ENCODE peak calls at places on chromosomes 2 and 18, in seven cellular contexts. Z is AG10803, D is fibroblast of lung, T is progenitor cell of endocrine pancreas, C is PC-3, P is mesothelial cell of epicardium, Y is HL-60. F is an unnamed sample.

GRCh38 chr2:53859354-53860159 is at the start of gene GPR75:
- DNase-seq in Z (peak; percentile 16), D (peak; percentile 48), T (no peak), C (no peak), P (no peak), Y (no peak), F (no peak)

GRCh38 chr2:118830121-118830520 is 17.3 kb downstream of the EN1 start:
- DNase-seq in Z (peak; percentile 60), D (no peak), T (no peak), C (peak; percentile 46), P (no peak), Y (no peak), F (no peak)

GRCh38 chr18:13493071-13493470 is 233.3 kb downstream of the FAM210A start:
- DNase-seq in Z (no peak), D (no peak), T (no peak), C (no peak), P (no peak), Y (no peak), F (no peak)

GRCh38 chr18:49321800-49322461 is 138.5 kb downstream of the DYM start:
- DNase-seq in Z (peak; percentile 64), D (peak; percentile 75), T (no peak), C (no peak), P (no peak), Y (no peak), F (no peak)

GRCh38 chr2:155368934-155369333 is 670.4 kb downstream of the KCNJ3 start:
- DNase-seq in Z (peak; percentile 3), D (peak; percentile 4), T (no peak), C (peak; percentile 52), P (no peak), Y (no peak), F (no peak)

GRCh38 chr18:55262021-55262560 is 302.8 kb upstream of the CCDC68 start:
- DNase-seq in Z (no peak), D (peak; percentile 52), T (no peak), C (no peak), P (no peak), Y (no peak), F (no peak)

GRCh38 chr2:238338710-238339394 is 18.5 kb downstream of the TRAF3IP1 start:
- DNase-seq in Z (no peak), D (no peak), T (no peak), C (no peak), P (no peak), Y (no peak), F (no peak)

GRCh38 chr2:28691774-28692281 is 59.8 kb upstream of the PPP1CB start:
- DNase-seq in Z (peak; percentile 86), D (peak; percentile 82), T (no peak), C (peak; percentile 48), P (peak; percentile 49), Y (no peak), F (no peak)

GRCh38 chr2:112187805-112188596 is 49.8 kb downstream of the FBLN7 start:
- DNase-seq in Z (no peak), D (peak; percentile 24), T (no peak), C (peak; percentile 71), P (no peak), Y (no peak), F (no peak)

GRCh38 chr2:159515482-159515881 is 100.9 kb downstream of the BAZ2B start:
- DNase-seq in Z (no peak), D (no peak), T (no peak), C (no peak), P (no peak), Y (no peak), F (no peak)

GRCh38 chr2:216695401-216695821 is at the start of gene IGFBP5:
- DNase-seq in Z (peak; percentile 71), D (peak; percentile 91), T (no peak), C (peak; percentile 81), P (peak; percentile 80), Y (no peak), F (no peak)

GRCh38 chr2:138207531-138207930 is 243.3 kb downstream of the HNMT start:
- DNase-seq in Z (no peak), D (peak; percentile 21), T (no peak), C (no peak), P (no peak), Y (no peak), F (no peak)

GRCh38 chr2:144424559-144425240 is 95.2 kb downstream of the ZEB2 start:
- DNase-seq in Z (no peak), D (no peak), T (no peak), C (peak; percentile 54), P (no peak), Y (no peak), F (no peak)

GRCh38 chr2:190376591-190377245 is 31.4 kb upstream of the MFSD6 start:
- DNase-seq in Z (no peak), D (no peak), T (no peak), C (peak; percentile 40), P (no peak), Y (no peak), F (no peak)

GRCh38 chr2:152718909-152719645 is 657 bp downstream of the ARL6IP6 start:
- DNase-seq in Z (peak; percentile 12), D (peak; percentile 30), T (no peak), C (peak; percentile 80), P (no peak), Y (no peak), F (no peak)

GRCh38 chr2:237966565-237967462 is at the start of gene UBE2F:
- DNase-seq in Z (peak; percentile 95), D (peak; percentile 94), T (peak; percentile 97), C (peak; percentile 98), P (peak; percentile 95), Y (peak; percentile 91), F (peak; percentile 98)

GRCh38 chr2:149559341-149560068 is 28.1 kb downstream of the MMADHC start:
- DNase-seq in Z (no peak), D (no peak), T (no peak), C (no peak), P (no peak), Y (no peak), F (no peak)

GRCh38 chr2:169173876-169174275 is 104.5 kb downstream of the DHRS9 start:
- DNase-seq in Z (no peak), D (no peak), T (no peak), C (peak; percentile 19), P (no peak), Y (no peak), F (no peak)

GRCh38 chr2:118911166-118911565 is 30.8 kb upstream of the MARCO start:
- DNase-seq in Z (no peak), D (no peak), T (no peak), C (no peak), P (no peak), Y (no peak), F (no peak)

GRCh38 chr2:237700583-237701032 is 73.2 kb downstream of the LRRFIP1 start:
- DNase-seq in Z (peak; percentile 41), D (peak; percentile 83), T (no peak), C (no peak), P (no peak), Y (no peak), F (peak; percentile 59)

GRCh38 chr2:142791335-142791734 is 86.1 kb upstream of the KYNU start:
- DNase-seq in Z (no peak), D (no peak), T (no peak), C (no peak), P (no peak), Y (no peak), F (no peak)

GRCh38 chr2:142794850-142795249 is 82.6 kb upstream of the KYNU start:
- DNase-seq in Z (no peak), D (no peak), T (no peak), C (no peak), P (no peak), Y (no peak), F (no peak)

GRCh38 chr2:142796161-142796560 is 81.3 kb upstream of the KYNU start:
- DNase-seq in Z (no peak), D (no peak), T (no peak), C (no peak), P (no peak), Y (no peak), F (no peak)
- TF ChIP-seq CTCF in Z (no peak), D (no peak), T (no peak), C (peak; percentile 26), P (no peak), Y (no peak), F (no peak)

DNA sequence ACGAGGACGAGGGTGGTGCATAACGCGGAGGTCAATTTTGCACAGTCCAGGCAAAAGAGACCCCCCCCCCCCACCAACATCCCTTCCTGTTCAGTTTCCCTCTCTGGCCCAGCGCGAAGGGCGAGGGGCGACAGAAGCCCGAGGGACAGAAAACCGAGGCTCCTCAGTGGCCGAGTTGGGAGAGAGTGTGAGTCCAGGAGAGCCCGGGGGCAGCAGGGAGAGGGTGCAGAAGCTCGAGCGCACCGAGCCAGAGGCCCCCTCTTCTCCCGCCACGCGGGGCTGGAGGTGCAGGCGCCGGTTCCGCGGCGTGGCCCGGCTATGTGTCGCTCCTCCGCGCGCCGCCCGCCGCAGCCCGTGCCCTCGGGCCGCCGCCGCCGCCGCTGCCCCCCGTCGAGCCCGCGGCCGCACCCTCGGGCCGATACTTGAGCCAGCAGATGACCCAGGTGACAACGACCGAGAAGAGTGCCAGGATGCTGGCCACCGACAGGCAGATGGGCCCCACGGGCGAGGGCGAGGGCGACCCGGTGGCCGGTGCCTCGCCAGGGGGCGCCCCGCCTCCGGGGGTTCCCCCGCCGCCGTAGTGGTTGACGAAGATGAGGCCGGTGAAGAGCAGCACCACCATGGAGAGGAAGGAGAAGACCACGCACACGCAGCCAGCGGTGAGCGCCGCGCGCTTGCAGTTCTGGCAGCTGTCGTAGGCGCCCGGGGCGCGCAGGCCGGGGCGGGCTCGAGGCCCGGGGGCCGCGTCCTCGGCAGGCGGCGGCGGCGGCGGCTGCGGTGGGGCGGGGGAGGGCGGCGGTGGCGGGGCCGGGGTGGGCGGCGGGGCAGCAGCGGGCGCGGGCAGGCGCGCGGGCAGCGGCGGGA is 20.1 kb upstream of the PAX3 start:
- DNase-seq in Z (no peak), D (peak; percentile 34), T (no peak), C (no peak), P (no peak), Y (no peak), F (no peak)
- TF ChIP-seq CTCF in Z (peak; percentile 4), D (no peak), T (peak; percentile 48), C (peak; percentile 23), P (peak; percentile 38), Y (no peak), F (no peak)

GRCh38 chr18:75307530-75307929 is 96.9 kb downstream of the TSHZ1 start:
- DNase-seq in Z (no peak), D (no peak), T (no peak), C (no peak), P (no peak), Y (no peak), F (no peak)

GRCh38 chr18:75305984-75306383 is 95.4 kb downstream of the TSHZ1 start:
- DNase-seq in Z (no peak), D (no peak), T (no peak), C (no peak), P (no peak), Y (no peak), F (no peak)

GRCh38 chr18:75304678-75305557 is 94.3 kb downstream of the TSHZ1 start:
- DNase-seq in Z (no peak), D (no peak), T (no peak), C (no peak), P (no peak), Y (no peak), F (no peak)

GRCh38 chr18:75314117-75314516 is 103.5 kb downstream of the TSHZ1 start:
- DNase-seq in Z (no peak), D (no peak), T (no peak), C (no peak), P (no peak), Y (no peak), F (no peak)

GRCh38 chr18:75309564-75309963 is 99.0 kb downstream of the TSHZ1 start:
- DNase-seq in Z (no peak), D (no peak), T (no peak), C (no peak), P (no peak), Y (no peak), F (no peak)
- TF ChIP-seq CTCF in Z (no peak), D (no peak), T (no peak), C (no peak), P (no peak), Y (no peak), F (no peak)

GRCh38 chr2:72605836-72606442 is 219.9 kb downstream of the EXOC6B start:
- DNase-seq in Z (no peak), D (no peak), T (no peak), C (peak; percentile 52), P (no peak), Y (no peak), F (no peak)
- TF ChIP-seq CTCF in Z (peak; percentile 84), D (peak; percentile 31), T (peak; percentile 74), C (peak; percentile 86), P (peak; percentile 62), Y (peak; percentile 72), F (peak; percentile 60)

F was measured in natural killer cell.